ENCODE peak calls at places on chromosomes 1 and 21, in ten cellular contexts. One of them, this sample, is unnamed.

GRCh38 chr1:15717418-15718131 is 18.5 kb upstream of the SLC25A34 start:
- DNase-seq in HFFc6: no peak
- DNase-seq in left ventricle myocardium superior: peak
- DNase-seq in germinal center: no peak
- DNase-seq in nephron progenitor cell: no peak
- DNase-seq in activated CD4-positive, alpha-beta T cell treated with anti-CD3 and anti-CD28 coated beads, Interleukin-2, amount 50 U/mL, for 24 hours: no peak
- DNase-seq in activated gamma-delta T cell treated with anti-CD3 and anti-CD28 coated beads, Interleukin-2, amount 50 U/mL, for 16 hours: no peak
- DNase-seq in kidney tubule cell: no peak
- DNase-seq in astrocyte of the spinal cord: no peak
- DNase-seq in NCI-H510A treated with DMSO at 0.1 percent for 48 hours: no peak
- DNase-seq in this sample: no peak

GRCh38 chr1:184110253-184111204 is 59.0 kb downstream of the TSEN15 start:
- DNase-seq in HFFc6: no peak
- DNase-seq in left ventricle myocardium superior: no peak
- DNase-seq in germinal center: peak
- DNase-seq in nephron progenitor cell: no peak
- DNase-seq in activated CD4-positive, alpha-beta T cell treated with anti-CD3 and anti-CD28 coated beads, Interleukin-2, amount 50 U/mL, for 24 hours: no peak
- DNase-seq in activated gamma-delta T cell treated with anti-CD3 and anti-CD28 coated beads, Interleukin-2, amount 50 U/mL, for 16 hours: no peak
- DNase-seq in kidney tubule cell: peak
- DNase-seq in astrocyte of the spinal cord: no peak
- DNase-seq in NCI-H510A treated with DMSO at 0.1 percent for 48 hours: no peak
- DNase-seq in this sample: peak

GRCh38 chr1:156293895-156294294 is 1.6 kb downstream of the GLMP start:
- DNase-seq in HFFc6: no peak
- DNase-seq in left ventricle myocardium superior: no peak
- DNase-seq in germinal center: no peak
- DNase-seq in nephron progenitor cell: no peak
- DNase-seq in activated CD4-positive, alpha-beta T cell treated with anti-CD3 and anti-CD28 coated beads, Interleukin-2, amount 50 U/mL, for 24 hours: no peak
- DNase-seq in activated gamma-delta T cell treated with anti-CD3 and anti-CD28 coated beads, Interleukin-2, amount 50 U/mL, for 16 hours: no peak
- DNase-seq in kidney tubule cell: no peak
- DNase-seq in astrocyte of the spinal cord: no peak
- DNase-seq in NCI-H510A treated with DMSO at 0.1 percent for 48 hours: no peak
- DNase-seq in this sample: no peak

GRCh38 chr1:44010935-44011610 is 19.7 kb downstream of the CCDC24 start:
- DNase-seq in HFFc6: no peak
- DNase-seq in left ventricle myocardium superior: no peak
- DNase-seq in germinal center: no peak
- DNase-seq in nephron progenitor cell: no peak
- DNase-seq in activated CD4-positive, alpha-beta T cell treated with anti-CD3 and anti-CD28 coated beads, Interleukin-2, amount 50 U/mL, for 24 hours: no peak
- DNase-seq in activated gamma-delta T cell treated with anti-CD3 and anti-CD28 coated beads, Interleukin-2, amount 50 U/mL, for 16 hours: no peak
- DNase-seq in kidney tubule cell: no peak
- DNase-seq in astrocyte of the spinal cord: no peak
- DNase-seq in NCI-H510A treated with DMSO at 0.1 percent for 48 hours: no peak
- DNase-seq in this sample: no peak

GRCh38 chr1:168091720-168092119 is 45.0 kb downstream of the GPR161 start:
- DNase-seq in HFFc6: no peak
- DNase-seq in left ventricle myocardium superior: no peak
- DNase-seq in germinal center: no peak
- DNase-seq in nephron progenitor cell: no peak
- DNase-seq in activated CD4-positive, alpha-beta T cell treated with anti-CD3 and anti-CD28 coated beads, Interleukin-2, amount 50 U/mL, for 24 hours: no peak
- DNase-seq in activated gamma-delta T cell treated with anti-CD3 and anti-CD28 coated beads, Interleukin-2, amount 50 U/mL, for 16 hours: no peak
- DNase-seq in kidney tubule cell: no peak
- DNase-seq in astrocyte of the spinal cord: no peak
- DNase-seq in NCI-H510A treated with DMSO at 0.1 percent for 48 hours: no peak
- DNase-seq in this sample: no peak

GRCh38 chr1:205775717-205776056 is 405 bp upstream of the RAB29 start:
- DNase-seq in HFFc6: peak
- DNase-seq in left ventricle myocardium superior: no peak
- DNase-seq in germinal center: no peak
- DNase-seq in nephron progenitor cell: no peak
- DNase-seq in activated CD4-positive, alpha-beta T cell treated with anti-CD3 and anti-CD28 coated beads, Interleukin-2, amount 50 U/mL, for 24 hours: no peak
- DNase-seq in activated gamma-delta T cell treated with anti-CD3 and anti-CD28 coated beads, Interleukin-2, amount 50 U/mL, for 16 hours: no peak
- DNase-seq in kidney tubule cell: peak
- DNase-seq in astrocyte of the spinal cord: peak
- DNase-seq in NCI-H510A treated with DMSO at 0.1 percent for 48 hours: no peak
- DNase-seq in this sample: no peak

GRCh38 chr1:67564193-67564592 is 120.8 kb upstream of the GADD45A start:
- DNase-seq in HFFc6: no peak
- DNase-seq in left ventricle myocardium superior: no peak
- DNase-seq in germinal center: no peak
- DNase-seq in nephron progenitor cell: no peak
- DNase-seq in activated CD4-positive, alpha-beta T cell treated with anti-CD3 and anti-CD28 coated beads, Interleukin-2, amount 50 U/mL, for 24 hours: no peak
- DNase-seq in activated gamma-delta T cell treated with anti-CD3 and anti-CD28 coated beads, Interleukin-2, amount 50 U/mL, for 16 hours: no peak
- DNase-seq in kidney tubule cell: no peak
- DNase-seq in astrocyte of the spinal cord: no peak
- DNase-seq in NCI-H510A treated with DMSO at 0.1 percent for 48 hours: no peak
- DNase-seq in this sample: no peak

GRCh38 chr1:200081982-200082272 is 54.4 kb downstream of the NR5A2 start:
- DNase-seq in HFFc6: no peak
- DNase-seq in left ventricle myocardium superior: no peak
- DNase-seq in germinal center: no peak
- DNase-seq in nephron progenitor cell: no peak
- DNase-seq in activated CD4-positive, alpha-beta T cell treated with anti-CD3 and anti-CD28 coated beads, Interleukin-2, amount 50 U/mL, for 24 hours: no peak
- DNase-seq in activated gamma-delta T cell treated with anti-CD3 and anti-CD28 coated beads, Interleukin-2, amount 50 U/mL, for 16 hours: no peak
- DNase-seq in kidney tubule cell: no peak
- DNase-seq in astrocyte of the spinal cord: no peak
- DNase-seq in NCI-H510A treated with DMSO at 0.1 percent for 48 hours: no peak
- DNase-seq in this sample: no peak

GRCh38 chr1:28246427-28246832 is 10.5 kb downstream of the ATP5IF1 start:
- DNase-seq in HFFc6: no peak
- DNase-seq in left ventricle myocardium superior: no peak
- DNase-seq in germinal center: peak
- DNase-seq in nephron progenitor cell: no peak
- DNase-seq in activated CD4-positive, alpha-beta T cell treated with anti-CD3 and anti-CD28 coated beads, Interleukin-2, amount 50 U/mL, for 24 hours: no peak
- DNase-seq in activated gamma-delta T cell treated with anti-CD3 and anti-CD28 coated beads, Interleukin-2, amount 50 U/mL, for 16 hours: no peak
- DNase-seq in kidney tubule cell: peak
- DNase-seq in astrocyte of the spinal cord: no peak
- DNase-seq in NCI-H510A treated with DMSO at 0.1 percent for 48 hours: peak
- DNase-seq in this sample: peak

GRCh38 chr1:237383825-237384612 is 342.0 kb downstream of the RYR2 start:
- DNase-seq in HFFc6: peak
- DNase-seq in left ventricle myocardium superior: no peak
- DNase-seq in germinal center: no peak
- DNase-seq in nephron progenitor cell: no peak
- DNase-seq in activated CD4-positive, alpha-beta T cell treated with anti-CD3 and anti-CD28 coated beads, Interleukin-2, amount 50 U/mL, for 24 hours: no peak
- DNase-seq in activated gamma-delta T cell treated with anti-CD3 and anti-CD28 coated beads, Interleukin-2, amount 50 U/mL, for 16 hours: no peak
- DNase-seq in kidney tubule cell: no peak
- DNase-seq in astrocyte of the spinal cord: peak
- DNase-seq in NCI-H510A treated with DMSO at 0.1 percent for 48 hours: no peak
- DNase-seq in this sample: no peak

GRCh38 chr1:207097871-207098324 is 6.1 kb upstream of the C4BPA start:
- DNase-seq in HFFc6: no peak
- DNase-seq in left ventricle myocardium superior: no peak
- DNase-seq in germinal center: no peak
- DNase-seq in nephron progenitor cell: no peak
- DNase-seq in activated CD4-positive, alpha-beta T cell treated with anti-CD3 and anti-CD28 coated beads, Interleukin-2, amount 50 U/mL, for 24 hours: no peak
- DNase-seq in activated gamma-delta T cell treated with anti-CD3 and anti-CD28 coated beads, Interleukin-2, amount 50 U/mL, for 16 hours: no peak
- DNase-seq in kidney tubule cell: no peak
- DNase-seq in astrocyte of the spinal cord: no peak
- DNase-seq in NCI-H510A treated with DMSO at 0.1 percent for 48 hours: no peak
- DNase-seq in this sample: no peak

GRCh38 chr1:116290085-116290670 is 82.9 kb upstream of the ATP1A1 start:
- DNase-seq in HFFc6: peak
- DNase-seq in left ventricle myocardium superior: no peak
- DNase-seq in germinal center: no peak
- DNase-seq in nephron progenitor cell: no peak
- DNase-seq in activated CD4-positive, alpha-beta T cell treated with anti-CD3 and anti-CD28 coated beads, Interleukin-2, amount 50 U/mL, for 24 hours: no peak
- DNase-seq in activated gamma-delta T cell treated with anti-CD3 and anti-CD28 coated beads, Interleukin-2, amount 50 U/mL, for 16 hours: no peak
- DNase-seq in kidney tubule cell: peak
- DNase-seq in astrocyte of the spinal cord: peak
- DNase-seq in NCI-H510A treated with DMSO at 0.1 percent for 48 hours: no peak
- DNase-seq in this sample: no peak

GRCh38 chr1:177346960-177347359 is 176.2 kb downstream of the BRINP2 start:
- DNase-seq in HFFc6: no peak
- DNase-seq in left ventricle myocardium superior: no peak
- DNase-seq in germinal center: no peak
- DNase-seq in nephron progenitor cell: no peak
- DNase-seq in activated CD4-positive, alpha-beta T cell treated with anti-CD3 and anti-CD28 coated beads, Interleukin-2, amount 50 U/mL, for 24 hours: no peak
- DNase-seq in activated gamma-delta T cell treated with anti-CD3 and anti-CD28 coated beads, Interleukin-2, amount 50 U/mL, for 16 hours: no peak
- DNase-seq in kidney tubule cell: no peak
- DNase-seq in astrocyte of the spinal cord: no peak
- DNase-seq in NCI-H510A treated with DMSO at 0.1 percent for 48 hours: no peak
- DNase-seq in this sample: no peak

GRCh38 chr1:198934901-198935301 is 296.1 kb downstream of the PTPRC start:
- DNase-seq in HFFc6: peak
- DNase-seq in left ventricle myocardium superior: no peak
- DNase-seq in germinal center: no peak
- DNase-seq in nephron progenitor cell: no peak
- DNase-seq in activated CD4-positive, alpha-beta T cell treated with anti-CD3 and anti-CD28 coated beads, Interleukin-2, amount 50 U/mL, for 24 hours: no peak
- DNase-seq in activated gamma-delta T cell treated with anti-CD3 and anti-CD28 coated beads, Interleukin-2, amount 50 U/mL, for 16 hours: peak
- DNase-seq in kidney tubule cell: peak
- DNase-seq in astrocyte of the spinal cord: no peak
- DNase-seq in NCI-H510A treated with DMSO at 0.1 percent for 48 hours: no peak
- DNase-seq in this sample: peak

GRCh38 chr1:206834711-206835110 is 30.7 kb upstream of the IL20 start:
- DNase-seq in HFFc6: no peak
- DNase-seq in left ventricle myocardium superior: no peak
- DNase-seq in germinal center: no peak
- DNase-seq in nephron progenitor cell: no peak
- DNase-seq in activated CD4-positive, alpha-beta T cell treated with anti-CD3 and anti-CD28 coated beads, Interleukin-2, amount 50 U/mL, for 24 hours: no peak
- DNase-seq in activated gamma-delta T cell treated with anti-CD3 and anti-CD28 coated beads, Interleukin-2, amount 50 U/mL, for 16 hours: no peak
- DNase-seq in kidney tubule cell: no peak
- DNase-seq in astrocyte of the spinal cord: no peak
- DNase-seq in NCI-H510A treated with DMSO at 0.1 percent for 48 hours: no peak
- DNase-seq in this sample: no peak

GRCh38 chr1:116403506-116404136 is 30.6 kb downstream of the ATP1A1 start:
- DNase-seq in HFFc6: no peak
- DNase-seq in left ventricle myocardium superior: no peak
- DNase-seq in germinal center: no peak
- DNase-seq in nephron progenitor cell: no peak
- DNase-seq in activated CD4-positive, alpha-beta T cell treated with anti-CD3 and anti-CD28 coated beads, Interleukin-2, amount 50 U/mL, for 24 hours: no peak
- DNase-seq in activated gamma-delta T cell treated with anti-CD3 and anti-CD28 coated beads, Interleukin-2, amount 50 U/mL, for 16 hours: no peak
- DNase-seq in kidney tubule cell: no peak
- DNase-seq in astrocyte of the spinal cord: no peak
- DNase-seq in NCI-H510A treated with DMSO at 0.1 percent for 48 hours: no peak
- DNase-seq in this sample: no peak

GRCh38 chr1:247448107-247448778 is 9.7 kb downstream of the OR2B11 start:
- DNase-seq in HFFc6: peak
- DNase-seq in left ventricle myocardium superior: peak
- DNase-seq in germinal center: peak
- DNase-seq in nephron progenitor cell: peak
- DNase-seq in activated CD4-positive, alpha-beta T cell treated with anti-CD3 and anti-CD28 coated beads, Interleukin-2, amount 50 U/mL, for 24 hours: no peak
- DNase-seq in activated gamma-delta T cell treated with anti-CD3 and anti-CD28 coated beads, Interleukin-2, amount 50 U/mL, for 16 hours: no peak
- DNase-seq in kidney tubule cell: peak
- DNase-seq in astrocyte of the spinal cord: peak
- DNase-seq in NCI-H510A treated with DMSO at 0.1 percent for 48 hours: peak
- DNase-seq in this sample: peak

GRCh38 chr1:231636157-231636556 is 9.6 kb downstream of the DISC1 start:
- DNase-seq in HFFc6: peak
- DNase-seq in left ventricle myocardium superior: no peak
- DNase-seq in germinal center: no peak
- DNase-seq in nephron progenitor cell: no peak
- DNase-seq in activated CD4-positive, alpha-beta T cell treated with anti-CD3 and anti-CD28 coated beads, Interleukin-2, amount 50 U/mL, for 24 hours: no peak
- DNase-seq in activated gamma-delta T cell treated with anti-CD3 and anti-CD28 coated beads, Interleukin-2, amount 50 U/mL, for 16 hours: no peak
- DNase-seq in kidney tubule cell: peak
- DNase-seq in astrocyte of the spinal cord: peak
- DNase-seq in NCI-H510A treated with DMSO at 0.1 percent for 48 hours: no peak
- DNase-seq in this sample: no peak

GRCh38 chr1:218345673-218346390 is 696 bp downstream of the TGFB2 start:
- DNase-seq in HFFc6: peak
- DNase-seq in left ventricle myocardium superior: peak
- DNase-seq in germinal center: peak
- DNase-seq in nephron progenitor cell: peak
- DNase-seq in activated CD4-positive, alpha-beta T cell treated with anti-CD3 and anti-CD28 coated beads, Interleukin-2, amount 50 U/mL, for 24 hours: no peak
- DNase-seq in activated gamma-delta T cell treated with anti-CD3 and anti-CD28 coated beads, Interleukin-2, amount 50 U/mL, for 16 hours: no peak
- DNase-seq in kidney tubule cell: peak
- DNase-seq in astrocyte of the spinal cord: peak
- DNase-seq in NCI-H510A treated with DMSO at 0.1 percent for 48 hours: peak
- DNase-seq in this sample: peak

GRCh38 chr1:41690331-41690730 is 205.8 kb upstream of the EDN2 start:
- DNase-seq in HFFc6: no peak
- DNase-seq in left ventricle myocardium superior: no peak
- DNase-seq in germinal center: no peak
- DNase-seq in nephron progenitor cell: no peak
- DNase-seq in activated CD4-positive, alpha-beta T cell treated with anti-CD3 and anti-CD28 coated beads, Interleukin-2, amount 50 U/mL, for 24 hours: no peak
- DNase-seq in activated gamma-delta T cell treated with anti-CD3 and anti-CD28 coated beads, Interleukin-2, amount 50 U/mL, for 16 hours: no peak
- DNase-seq in kidney tubule cell: no peak
- DNase-seq in astrocyte of the spinal cord: no peak
- DNase-seq in NCI-H510A treated with DMSO at 0.1 percent for 48 hours: no peak
- DNase-seq in this sample: no peak

GRCh38 chr1:231684333-231685244 is 58.0 kb downstream of the DISC1 start:
- DNase-seq in HFFc6: no peak
- DNase-seq in left ventricle myocardium superior: no peak
- DNase-seq in germinal center: no peak
- DNase-seq in nephron progenitor cell: no peak
- DNase-seq in activated CD4-positive, alpha-beta T cell treated with anti-CD3 and anti-CD28 coated beads, Interleukin-2, amount 50 U/mL, for 24 hours: no peak
- DNase-seq in activated gamma-delta T cell treated with anti-CD3 and anti-CD28 coated beads, Interleukin-2, amount 50 U/mL, for 16 hours: no peak
- DNase-seq in kidney tubule cell: no peak
- DNase-seq in astrocyte of the spinal cord: peak
- DNase-seq in NCI-H510A treated with DMSO at 0.1 percent for 48 hours: peak
- DNase-seq in this sample: no peak

GRCh38 chr1:168004531-168004930 is 67.7 kb upstream of the MPC2 start:
- DNase-seq in HFFc6: no peak
- DNase-seq in left ventricle myocardium superior: no peak
- DNase-seq in germinal center: no peak
- DNase-seq in nephron progenitor cell: no peak
- DNase-seq in activated CD4-positive, alpha-beta T cell treated with anti-CD3 and anti-CD28 coated beads, Interleukin-2, amount 50 U/mL, for 24 hours: no peak
- DNase-seq in activated gamma-delta T cell treated with anti-CD3 and anti-CD28 coated beads, Interleukin-2, amount 50 U/mL, for 16 hours: no peak
- DNase-seq in kidney tubule cell: no peak
- DNase-seq in astrocyte of the spinal cord: no peak
- DNase-seq in NCI-H510A treated with DMSO at 0.1 percent for 48 hours: no peak
- DNase-seq in this sample: no peak

GRCh38 chr1:110616587-110616986 is 10.4 kb upstream of the KCNA2 start:
- DNase-seq in HFFc6: peak
- DNase-seq in left ventricle myocardium superior: no peak
- DNase-seq in germinal center: no peak
- DNase-seq in nephron progenitor cell: no peak
- DNase-seq in activated CD4-positive, alpha-beta T cell treated with anti-CD3 and anti-CD28 coated beads, Interleukin-2, amount 50 U/mL, for 24 hours: no peak
- DNase-seq in activated gamma-delta T cell treated with anti-CD3 and anti-CD28 coated beads, Interleukin-2, amount 50 U/mL, for 16 hours: no peak
- DNase-seq in kidney tubule cell: peak
- DNase-seq in astrocyte of the spinal cord: peak
- DNase-seq in NCI-H510A treated with DMSO at 0.1 percent for 48 hours: peak
- DNase-seq in this sample: peak

GRCh38 chr1:215476541-215476940 is 90.6 kb upstream of the KCTD3 start:
- DNase-seq in HFFc6: peak
- DNase-seq in left ventricle myocardium superior: no peak
- DNase-seq in germinal center: no peak
- DNase-seq in nephron progenitor cell: no peak
- DNase-seq in activated CD4-positive, alpha-beta T cell treated with anti-CD3 and anti-CD28 coated beads, Interleukin-2, amount 50 U/mL, for 24 hours: no peak
- DNase-seq in activated gamma-delta T cell treated with anti-CD3 and anti-CD28 coated beads, Interleukin-2, amount 50 U/mL, for 16 hours: no peak
- DNase-seq in kidney tubule cell: no peak
- DNase-seq in astrocyte of the spinal cord: no peak
- DNase-seq in NCI-H510A treated with DMSO at 0.1 percent for 48 hours: no peak
- DNase-seq in this sample: no peak

GRCh38 chr21:46455575-46456385 is 2.9 kb upstream of the DIP2A start:
- DNase-seq in HFFc6: peak
- DNase-seq in left ventricle myocardium superior: peak
- DNase-seq in germinal center: no peak
- DNase-seq in nephron progenitor cell: no peak
- DNase-seq in activated CD4-positive, alpha-beta T cell treated with anti-CD3 and anti-CD28 coated beads, Interleukin-2, amount 50 U/mL, for 24 hours: no peak
- DNase-seq in activated gamma-delta T cell treated with anti-CD3 and anti-CD28 coated beads, Interleukin-2, amount 50 U/mL, for 16 hours: no peak
- DNase-seq in kidney tubule cell: no peak
- DNase-seq in astrocyte of the spinal cord: peak
- DNase-seq in NCI-H510A treated with DMSO at 0.1 percent for 48 hours: no peak
- DNase-seq in this sample: peak

GRCh38 chr1:162857850-162858249 is 3.1 kb downstream of the CCDC190 start:
- DNase-seq in HFFc6: peak
- DNase-seq in left ventricle myocardium superior: no peak
- DNase-seq in germinal center: no peak
- DNase-seq in nephron progenitor cell: no peak
- DNase-seq in activated CD4-positive, alpha-beta T cell treated with anti-CD3 and anti-CD28 coated beads, Interleukin-2, amount 50 U/mL, for 24 hours: no peak
- DNase-seq in activated gamma-delta T cell treated with anti-CD3 and anti-CD28 coated beads, Interleukin-2, amount 50 U/mL, for 16 hours: no peak
- DNase-seq in kidney tubule cell: peak
- DNase-seq in astrocyte of the spinal cord: peak
- DNase-seq in NCI-H510A treated with DMSO at 0.1 percent for 48 hours: no peak
- DNase-seq in this sample: no peak

GRCh38 chr1:213435715-213436114 is 384.7 kb downstream of the RPS6KC1 start:
- DNase-seq in HFFc6: no peak
- DNase-seq in left ventricle myocardium superior: no peak
- DNase-seq in germinal center: no peak
- DNase-seq in nephron progenitor cell: no peak
- DNase-seq in activated CD4-positive, alpha-beta T cell treated with anti-CD3 and anti-CD28 coated beads, Interleukin-2, amount 50 U/mL, for 24 hours: no peak
- DNase-seq in activated gamma-delta T cell treated with anti-CD3 and anti-CD28 coated beads, Interleukin-2, amount 50 U/mL, for 16 hours: no peak
- DNase-seq in kidney tubule cell: no peak
- DNase-seq in astrocyte of the spinal cord: no peak
- DNase-seq in NCI-H510A treated with DMSO at 0.1 percent for 48 hours: no peak
- DNase-seq in this sample: no peak

GRCh38 chr21:44579056-44579832 is 1.2 kb downstream of the KRTAP10-5 start:
- DNase-seq in HFFc6: no peak
- DNase-seq in left ventricle myocardium superior: no peak
- DNase-seq in germinal center: no peak
- DNase-seq in nephron progenitor cell: no peak
- DNase-seq in activated CD4-positive, alpha-beta T cell treated with anti-CD3 and anti-CD28 coated beads, Interleukin-2, amount 50 U/mL, for 24 hours: no peak
- DNase-seq in activated gamma-delta T cell treated with anti-CD3 and anti-CD28 coated beads, Interleukin-2, amount 50 U/mL, for 16 hours: no peak
- DNase-seq in kidney tubule cell: no peak
- DNase-seq in astrocyte of the spinal cord: no peak
- DNase-seq in NCI-H510A treated with DMSO at 0.1 percent for 48 hours: no peak
- DNase-seq in this sample: no peak